ENCODE peak calls at places on chromosomes 4 and X, in four cellular contexts. D, Q, L and N are unnamed samples.

GRCh38 chr4:32172761-32173160 is 1452.6 kb downstream of the PCDH7 start:
- DNase-seq in L (no peak), D (no peak), Q (no peak), N (no peak)

GRCh38 chr4:13527192-13527982 is 16.9 kb downstream of the NKX3-2 start:
- DNase-seq in D (no peak), L (no peak), Q (no peak), N (no peak)

GRCh38 chr4:158996669-158997074 is 106.2 kb upstream of the RAPGEF2 start:
- DNase-seq in L (no peak), D (no peak), Q (no peak), N (no peak)

GRCh38 chr4:189071241-189071640 is 869.4 kb upstream of the FRG1 start:
- DNase-seq in D (no peak), Q (no peak), L (no peak), N (no peak)

GRCh38 chrX:85309717-85310116 is 65.9 kb downstream of the ZNF711 start:
- DNase-seq in Q (no peak), L (no peak), D (no peak), N (no peak)

GRCh38 chr4:159193256-159193655 is 90.4 kb downstream of the RAPGEF2 start:
- DNase-seq in L (no peak), Q (no peak), D (no peak), N (no peak)

GRCh38 chr4:17667653-17668201 is 53.3 kb downstream of the MED28 start:
- DNase-seq in D (no peak), Q (no peak), L (no peak), N (no peak)

GRCh38 chr4:114334808-114335739 is 263.5 kb upstream of the UGT8 start:
- DNase-seq in L (no peak), Q (no peak), D (no peak), N (no peak)

GRCh38 chrX:12693754-12694153 is 97.5 kb upstream of the PRPS2 start:
- DNase-seq in D (no peak), L (no peak), Q (no peak), N (no peak)

GRCh38 chr4:1216869-1217294 is 32.0 kb downstream of the CTBP1 start:
- DNase-seq in Q (no peak), L (no peak), D (peak), N (peak)

GRCh38 chr4:39528056-39528465 is 822 bp upstream of the UGDH start:
- DNase-seq in D (peak), L (no peak), Q (no peak), N (no peak)

GRCh38 chr4:136283973-136284372 is 1248.3 kb downstream of the PCDH18 start:
- DNase-seq in D (no peak), Q (no peak), L (no peak), N (no peak)

GRCh38 chrX:129755779-129756650 is 17.2 kb downstream of the XPNPEP2 start:
- DNase-seq in Q (no peak), D (no peak), L (no peak), N (no peak)

GRCh38 chrX:69285401-69285871 is 120.2 kb upstream of the PJA1 start:
- DNase-seq in L (no peak), Q (no peak), D (no peak), N (no peak)

DNA sequence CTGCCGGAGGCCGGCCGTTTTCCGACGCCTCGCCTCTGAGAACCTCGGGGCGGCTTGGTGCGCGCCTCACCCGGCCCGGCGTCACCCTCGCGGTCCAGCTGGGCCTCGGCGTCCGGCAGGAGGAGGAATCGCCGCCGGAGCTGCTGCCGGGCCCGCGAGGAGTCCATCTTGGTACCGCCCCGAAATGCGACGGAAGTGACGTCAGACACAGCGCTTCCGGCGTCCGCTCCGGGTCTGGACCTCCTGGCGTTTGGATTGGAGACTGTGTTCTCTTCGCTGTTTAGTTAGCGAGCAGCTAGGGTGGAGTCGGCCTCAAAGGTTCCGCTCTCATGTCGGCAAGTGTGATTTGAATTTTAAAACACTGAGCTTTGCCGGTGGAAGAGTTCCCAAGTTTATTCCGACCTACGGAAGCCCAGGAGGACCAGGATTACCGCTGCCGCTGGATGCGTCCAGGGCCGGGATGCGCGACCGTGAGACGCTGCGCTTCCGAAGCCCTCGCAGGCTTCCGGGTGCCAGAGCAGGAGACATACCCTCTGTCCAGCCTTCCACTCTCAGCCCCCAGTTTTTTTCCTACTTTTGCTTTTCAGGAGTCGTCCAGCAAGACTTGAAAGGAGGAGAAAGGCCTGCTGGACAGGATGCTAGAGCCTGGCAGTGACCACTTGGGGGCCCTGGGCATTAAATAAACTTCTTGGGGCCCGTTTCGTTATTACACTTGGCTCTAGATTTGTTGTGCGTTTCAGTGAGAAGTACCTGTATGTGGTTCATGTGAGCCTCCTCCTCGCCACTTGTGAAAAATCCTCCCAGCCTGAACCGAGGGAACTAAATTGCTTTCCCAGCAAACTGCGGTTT is at the start of gene TMEM128:
- DNase-seq in D (peak), L (peak), Q (peak), N (peak)
- TF ChIP-seq CTCF in D (no peak), L (no peak), Q (peak), N (no peak)

DNA sequence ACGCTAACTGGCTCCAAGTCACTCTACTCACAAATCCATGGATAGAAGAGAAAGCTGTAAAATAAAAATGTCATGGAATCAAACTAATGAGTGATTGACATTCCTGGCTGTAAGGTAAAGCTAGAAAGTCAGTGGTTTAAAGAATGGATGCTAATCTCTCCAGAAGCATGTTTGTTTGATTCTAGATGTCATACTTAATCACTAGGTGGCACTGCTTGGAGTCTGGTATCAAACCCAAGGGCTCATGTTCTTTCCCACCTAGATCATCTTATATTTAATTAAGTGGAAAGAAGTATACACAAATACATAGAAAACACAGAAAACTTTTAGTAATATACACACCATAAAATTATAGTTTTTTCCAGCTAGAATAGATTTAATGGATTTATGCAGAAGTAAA is 2666.6 kb downstream of the PCDH7 start:
- DNase-seq in L (no peak), Q (no peak), D (no peak), N (no peak)
- TF ChIP-seq CTCF in L (no peak), Q (no peak), D (no peak), N (no peak)

GRCh38 chr4:72473434-72473900 is 95.6 kb downstream of the ADAMTS3 start:
- DNase-seq in D (no peak), Q (no peak), L (no peak), N (no peak)

GRCh38 chr4:72467633-72468032 is 101.4 kb downstream of the ADAMTS3 start:
- DNase-seq in D (no peak), L (no peak), Q (no peak), N (no peak)

GRCh38 chr4:72463724-72464123 is 105.3 kb downstream of the ADAMTS3 start:
- DNase-seq in Q (no peak), D (no peak), L (no peak), N (no peak)

GRCh38 chr4:72471816-72472215 is 97.2 kb downstream of the ADAMTS3 start:
- DNase-seq in L (no peak), D (no peak), Q (no peak), N (no peak)

GRCh38 chr4:72468904-72469502 is 100.0 kb downstream of the ADAMTS3 start:
- DNase-seq in L (no peak), D (no peak), Q (no peak), N (no peak)
- TF ChIP-seq CTCF in L (peak), D (no peak), Q (peak), N (peak)

GRCh38 chrX:47836164-47837072 is at the start of gene ZNF81:
- DNase-seq in L (peak), Q (peak), D (peak), N (peak)

GRCh38 chrX:47828984-47829383 is 7.7 kb upstream of the ZNF81 start:
- DNase-seq in L (no peak), D (no peak), Q (no peak), N (no peak)

GRCh38 chrX:47831788-47832187 is 4.9 kb upstream of the ZNF81 start:
- DNase-seq in D (peak), Q (peak), L (peak), N (peak)
- TF ChIP-seq CTCF in D (peak), Q (peak), L (peak), N (peak)

DNA sequence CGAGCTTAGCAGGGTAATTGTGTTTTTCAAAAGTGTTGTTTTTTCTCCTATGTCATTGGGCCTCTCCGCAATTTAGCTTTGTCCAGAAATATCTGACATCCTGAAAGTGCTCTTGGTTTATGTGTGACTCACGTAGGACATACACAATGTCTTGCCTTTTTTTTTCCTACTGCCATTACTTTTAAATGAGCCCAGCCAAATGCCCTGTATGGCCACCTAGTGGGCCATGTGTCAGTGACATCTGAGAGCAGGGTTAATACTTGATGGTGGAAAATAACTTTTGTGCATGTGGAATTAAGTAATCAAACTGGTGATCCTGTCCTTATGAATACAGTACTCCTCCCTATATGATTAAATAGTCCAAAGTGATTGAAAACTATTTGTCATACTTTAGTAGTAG is 1411.1 kb upstream of the TENM3 start:
- DNase-seq in L (no peak), D (no peak), Q (no peak), N (no peak)
- TF ChIP-seq CTCF in L (no peak), D (no peak), Q (peak), N (no peak)